ENCODE peak calls at places on chromosomes 1 and 21, in four cellular contexts. One of them, this sample, is unnamed.

GRCh38 chr1:202249846-202250245 is 56.2 kb downstream of the LGR6 start:
- DNase-seq in pancreas: no peak
- DNase-seq in globus pallidus: no peak
- DNase-seq in NCI-H1092: no peak
- DNase-seq in this sample: no peak

GRCh38 chr1:119139393-119139792 is 1.1 kb downstream of the WARS2 start:
- DNase-seq in pancreas: no peak
- DNase-seq in globus pallidus: no peak
- DNase-seq in NCI-H1092: no peak
- DNase-seq in this sample: no peak

GRCh38 chr1:204171751-204172178 is 5.6 kb upstream of the REN start:
- DNase-seq in pancreas: no peak
- DNase-seq in globus pallidus: no peak
- DNase-seq in NCI-H1092: no peak
- DNase-seq in this sample: no peak

GRCh38 chr1:234397732-234398131 is 24.5 kb downstream of the COA6 start:
- DNase-seq in pancreas: no peak
- DNase-seq in globus pallidus: no peak
- DNase-seq in NCI-H1092: no peak
- DNase-seq in this sample: no peak

GRCh38 chr1:10814312-10814711 is 17.9 kb upstream of the CASZ1 start:
- DNase-seq in pancreas: no peak
- DNase-seq in globus pallidus: no peak
- DNase-seq in NCI-H1092: no peak
- DNase-seq in this sample: no peak

GRCh38 chr1:74463301-74463988 is 49.0 kb downstream of the LRRC53 start:
- DNase-seq in pancreas: no peak
- DNase-seq in globus pallidus: no peak
- DNase-seq in NCI-H1092: no peak
- DNase-seq in this sample: no peak

GRCh38 chr1:219446288-219446687 is 166.6 kb downstream of the ZC3H11B start:
- DNase-seq in pancreas: no peak
- DNase-seq in globus pallidus: no peak
- DNase-seq in NCI-H1092: no peak
- DNase-seq in this sample: no peak

GRCh38 chr1:31798433-31799195 is 17.2 kb downstream of the SPOCD1 start:
- DNase-seq in pancreas: no peak
- DNase-seq in globus pallidus: no peak
- DNase-seq in NCI-H1092: no peak
- DNase-seq in this sample: peak

GRCh38 chr21:46560568-46561447 is 44.1 kb downstream of the S100B start:
- DNase-seq in pancreas: no peak
- DNase-seq in globus pallidus: no peak
- DNase-seq in NCI-H1092: no peak
- DNase-seq in this sample: peak

GRCh38 chr1:170619167-170620030 is 44.5 kb upstream of the PRRX1 start:
- DNase-seq in pancreas: no peak
- DNase-seq in globus pallidus: no peak
- DNase-seq in NCI-H1092: peak
- DNase-seq in this sample: no peak

GRCh38 chr1:64881281-64881680 is 85.1 kb downstream of the JAK1 start:
- DNase-seq in pancreas: no peak
- DNase-seq in globus pallidus: no peak
- DNase-seq in NCI-H1092: no peak
- DNase-seq in this sample: no peak

GRCh38 chr1:7587726-7588456 is 183.2 kb upstream of the VAMP3 start:
- DNase-seq in pancreas: no peak
- DNase-seq in globus pallidus: no peak
- DNase-seq in NCI-H1092: no peak
- DNase-seq in this sample: no peak

GRCh38 chr1:12067900-12068821 is 5.1 kb downstream of the TNFRSF8 start:
- DNase-seq in pancreas: no peak
- DNase-seq in globus pallidus: no peak
- DNase-seq in NCI-H1092: no peak
- DNase-seq in this sample: no peak

GRCh38 chr1:11788549-11789053 is 17.2 kb downstream of the MTHFR start:
- DNase-seq in pancreas: no peak
- DNase-seq in globus pallidus: no peak
- DNase-seq in NCI-H1092: no peak
- DNase-seq in this sample: no peak

GRCh38 chr21:42272984-42273600 is 42.1 kb downstream of the TFF3 start:
- DNase-seq in pancreas: no peak
- DNase-seq in globus pallidus: no peak
- DNase-seq in NCI-H1092: no peak
- DNase-seq in this sample: no peak

GRCh38 chr1:31181515-31182343 is 58.0 kb downstream of the NKAIN1 start:
- DNase-seq in pancreas: peak
- DNase-seq in globus pallidus: no peak
- DNase-seq in NCI-H1092: no peak
- DNase-seq in this sample: peak

GRCh38 chr1:66732407-66733166 is 19.7 kb upstream of the DYNLT5 start:
- DNase-seq in pancreas: no peak
- DNase-seq in globus pallidus: no peak
- DNase-seq in NCI-H1092: no peak
- DNase-seq in this sample: no peak

GRCh38 chr1:221712776-221713431 is 29.0 kb downstream of the DUSP10 start:
- DNase-seq in pancreas: peak
- DNase-seq in globus pallidus: no peak
- DNase-seq in NCI-H1092: no peak
- DNase-seq in this sample: no peak

GRCh38 chr1:41393993-41394392 is 32.8 kb downstream of the FOXO6 start:
- DNase-seq in pancreas: no peak
- DNase-seq in globus pallidus: no peak
- DNase-seq in NCI-H1092: no peak
- DNase-seq in this sample: no peak

GRCh38 chr1:902023-902422 is 21.7 kb upstream of the SAMD11 start:
- DNase-seq in pancreas: no peak
- DNase-seq in globus pallidus: no peak
- DNase-seq in NCI-H1092: no peak
- DNase-seq in this sample: peak

GRCh38 chr1:29513357-29513756 is 277.0 kb downstream of the PTPRU start:
- DNase-seq in pancreas: no peak
- DNase-seq in globus pallidus: peak
- DNase-seq in NCI-H1092: peak
- DNase-seq in this sample: no peak

GRCh38 chr1:2061065-2061778 is 11.0 kb downstream of the PRKCZ start:
- DNase-seq in pancreas: no peak
- DNase-seq in globus pallidus: no peak
- DNase-seq in NCI-H1092: no peak
- DNase-seq in this sample: no peak

GRCh38 chr1:107877092-107877491 is 87.9 kb downstream of the VAV3 start:
- DNase-seq in pancreas: no peak
- DNase-seq in globus pallidus: no peak
- DNase-seq in NCI-H1092: no peak
- DNase-seq in this sample: no peak

GRCh38 chr1:203796223-203796747 is 862 bp downstream of the ZBED6 start:
- DNase-seq in pancreas: no peak
- DNase-seq in globus pallidus: no peak
- DNase-seq in NCI-H1092: no peak
- DNase-seq in this sample: peak

GRCh38 chr1:114032271-114033218 is 53.3 kb downstream of the OLFML3 start:
- DNase-seq in pancreas: no peak
- DNase-seq in globus pallidus: no peak
- DNase-seq in NCI-H1092: no peak
- DNase-seq in this sample: no peak

GRCh38 chr21:40049031-40049958 is 182.1 kb downstream of the PCP4 start:
- DNase-seq in pancreas: no peak
- DNase-seq in globus pallidus: no peak
- DNase-seq in NCI-H1092: peak
- DNase-seq in this sample: no peak

GRCh38 chr1:171817511-171818265 is 23.6 kb upstream of the DNM3 start:
- DNase-seq in pancreas: no peak
- DNase-seq in globus pallidus: peak
- DNase-seq in NCI-H1092: no peak
- DNase-seq in this sample: peak

GRCh38 chr1:241840164-241840563 is 7.8 kb upstream of the EXO1 start:
- DNase-seq in pancreas: no peak
- DNase-seq in globus pallidus: no peak
- DNase-seq in NCI-H1092: no peak
- DNase-seq in this sample: no peak

GRCh38 chr1:30649321-30649991 is 73.9 kb downstream of the MATN1 start:
- DNase-seq in pancreas: peak
- DNase-seq in globus pallidus: no peak
- DNase-seq in NCI-H1092: no peak
- DNase-seq in this sample: no peak

GRCh38 chr1:30171956-30172694 is 551.3 kb downstream of the MATN1 start:
- DNase-seq in pancreas: no peak
- DNase-seq in globus pallidus: no peak
- DNase-seq in NCI-H1092: peak
- DNase-seq in this sample: no peak

This sample was measured in lower leg skin.